ENCODE peak calls at places on chromosomes 6 and 20, in seven cellular contexts. D is fibroblast of lung, B is ascending aorta, F is choroid plexus epithelial cell, X is vagina, A is breast epithelium, N is endothelial cell. W is an unnamed sample.

GRCh38 chr20:44483112-44483511 is 7.4 kb downstream of the TTPAL start:
- DNase-seq in X (no peak), N (no peak), A (no peak), D (no peak), B (no peak), F (no peak), W (no peak)

GRCh38 chr6:111663692-111664564 is 58.2 kb upstream of the TRAF3IP2 start:
- DNase-seq in B (peak; percentile 75), D (peak; percentile 61), A (no peak), N (peak; percentile 78), X (no peak), F (peak; percentile 62), W (no peak)

GRCh38 chr6:38493929-38494547 is 145.7 kb downstream of the BTBD9 start:
- DNase-seq in A (peak; percentile 81), N (peak; percentile 78), F (peak; percentile 90), X (no peak), B (peak; percentile 87), D (peak; percentile 54), W (peak; percentile 54)

GRCh38 chr6:108002365-108003221 is 44.6 kb upstream of the SEC63 start:
- DNase-seq in B (no peak), F (peak; percentile 31), X (no peak), A (peak; percentile 69), N (no peak), D (no peak), W (no peak)

GRCh38 chr20:44370639-44371218 is 15.2 kb downstream of the HNF4A start:
- DNase-seq in B (no peak), N (no peak), A (no peak), X (no peak), D (no peak), F (peak; percentile 10), W (no peak)

GRCh38 chr20:15579703-15580102 is 993.5 kb downstream of the KIF16B start:
- DNase-seq in X (no peak), A (no peak), F (no peak), N (no peak), D (no peak), B (no peak), W (no peak)

GRCh38 chr6:138271451-138271850 is 53.2 kb upstream of the PBOV1 start:
- DNase-seq in F (no peak), A (no peak), N (no peak), X (no peak), B (no peak), D (no peak), W (no peak)

GRCh38 chr6:41785689-41786450 is 1.6 kb upstream of the TOMM6 start:
- DNase-seq in X (no peak), N (no peak), F (peak; percentile 15), A (no peak), B (no peak), D (peak; percentile 23), W (no peak)

GRCh38 chr20:12093062-12093796 is 175.5 kb downstream of the BTBD3 start:
- DNase-seq in N (no peak), B (no peak), A (no peak), X (no peak), D (no peak), F (no peak), W (no peak)

GRCh38 chr20:37680420-37680819 is 13.4 kb upstream of the CTNNBL1 start:
- DNase-seq in B (no peak), X (no peak), N (no peak), A (no peak), D (peak; percentile 8), F (peak; percentile 29), W (no peak)

GRCh38 chr6:27873101-27874030 is 38.8 kb downstream of the OR2B2 start:
- DNase-seq in B (peak; percentile 76), D (peak; percentile 77), F (peak; percentile 82), X (no peak), N (peak; percentile 60), A (peak; percentile 60), W (peak; percentile 58)

GRCh38 chr6:18154507-18155272 is at the start of gene TPMT:
- DNase-seq in N (peak; percentile 98), A (peak; percentile 98), X (peak; percentile 97), D (no peak), F (no peak), B (no peak), W (no peak)

GRCh38 chr6:1795923-1796322 is 186.2 kb downstream of the FOXC1 start:
- DNase-seq in D (no peak), F (no peak), N (no peak), B (no peak), X (no peak), A (no peak), W (no peak)

GRCh38 chr20:13654463-13655023 is 15.8 kb upstream of the TASP1 start:
- DNase-seq in D (peak; percentile 52), A (no peak), X (no peak), B (no peak), F (no peak), N (no peak), W (no peak)

GRCh38 chr6:45438849-45439406 is 61.2 kb upstream of the SUPT3H start:
- DNase-seq in D (peak; percentile 95), B (no peak), N (no peak), X (no peak), A (no peak), F (peak; percentile 89), W (no peak)

GRCh38 chr20:52572687-52573086 is 381.1 kb upstream of the ZFP64 start:
- DNase-seq in X (no peak), B (no peak), D (peak; percentile 29), F (no peak), A (no peak), N (no peak), W (no peak)

GRCh38 chr6:42239736-42240375 is 22.2 kb upstream of the MRPS10 start:
- DNase-seq in F (peak; percentile 42), A (no peak), D (peak; percentile 69), X (no peak), N (no peak), B (no peak), W (no peak)

GRCh38 chr20:17721802-17722486 is 22.2 kb downstream of the BANF2 start:
- DNase-seq in B (no peak), F (peak; percentile 30), A (no peak), N (no peak), X (no peak), D (no peak), W (no peak)

GRCh38 chr6:69584913-69585729 is 211.7 kb downstream of the LMBRD1 start:
- DNase-seq in N (no peak), F (peak; percentile 3), X (no peak), A (no peak), B (no peak), D (peak; percentile 23), W (no peak)

GRCh38 chr6:168279403-168279935 is 40.1 kb downstream of the DACT2 start:
- DNase-seq in N (no peak), F (no peak), D (no peak), B (no peak), X (no peak), A (no peak), W (no peak)

GRCh38 chr20:47273591-47274235 is 82.8 kb downstream of the ZMYND8 start:
- DNase-seq in D (peak; percentile 84), B (no peak), A (no peak), N (no peak), X (no peak), F (peak; percentile 43), W (no peak)

GRCh38 chr20:19885981-19886665 is 128.1 kb downstream of the RIN2 start:
- DNase-seq in N (peak; percentile 21), X (no peak), B (peak; percentile 72), A (peak; percentile 62), F (no peak), D (peak; percentile 52), W (no peak)

GRCh38 chr6:145070791-145071190 is 664.5 kb downstream of the EPM2A start:
- DNase-seq in B (no peak), F (peak; percentile 27), A (no peak), X (no peak), N (no peak), D (peak; percentile 68), W (no peak)

GRCh38 chr6:142013286-142013685 is 119.4 kb upstream of the GJE1 start:
- DNase-seq in D (peak; percentile 94), F (peak; percentile 72), X (no peak), N (no peak), B (no peak), A (no peak), W (no peak)

GRCh38 chr6:15444081-15444731 is 198.3 kb downstream of the JARID2 start:
- DNase-seq in F (no peak), B (no peak), N (no peak), X (no peak), D (peak; percentile 33), A (no peak), W (no peak)

GRCh38 chr6:134318396-134319281 is 727 bp upstream of the SGK1 start:
- DNase-seq in N (no peak), D (no peak), B (no peak), X (no peak), F (no peak), A (no peak), W (no peak)

GRCh38 chr6:100453701-100454521 is 10.8 kb downstream of the SIM1 start:
- DNase-seq in F (no peak), D (no peak), B (no peak), N (peak; percentile 37), X (no peak), A (no peak), W (no peak)

GRCh38 chr6:42370323-42370985 is 81.3 kb downstream of the TRERF1 start:
- DNase-seq in X (no peak), B (no peak), N (no peak), D (no peak), F (no peak), A (no peak), W (no peak)

GRCh38 chr6:37550436-37550835 is 50.7 kb upstream of the CCDC167 start:
- DNase-seq in F (peak; percentile 30), X (no peak), B (no peak), N (no peak), A (no peak), D (peak; percentile 72), W (no peak)

DNA sequence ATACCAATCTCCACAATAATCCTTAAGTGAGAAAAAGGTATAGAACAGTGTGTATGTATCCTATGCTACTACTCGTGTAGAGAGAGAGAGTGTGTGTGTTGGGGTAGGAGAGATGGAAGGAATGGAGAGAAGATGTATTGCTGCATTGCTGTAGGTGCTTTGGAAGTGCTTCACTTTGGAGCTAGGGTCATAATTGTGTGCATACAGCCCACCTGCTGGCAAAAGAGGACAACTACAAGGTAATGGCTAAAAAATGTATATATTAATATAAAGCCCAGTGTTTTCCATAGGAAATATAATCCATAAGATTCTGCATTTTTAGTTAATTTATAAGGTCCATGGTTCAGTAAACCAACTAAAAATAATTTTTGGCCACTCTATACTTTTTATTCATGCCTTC is 36.1 kb downstream of the SERAC1 start:
- DNase-seq in D (peak; percentile 9), F (peak; percentile 59), N (peak; percentile 8), X (no peak), B (no peak), A (no peak), W (no peak)
- TF ChIP-seq CTCF in D (peak; percentile 16), F (peak; percentile 66), N (peak; percentile 69), X (no peak), B (peak; percentile 6), A (no peak), W (peak; percentile 21)

GRCh38 chr6:77264970-77265369 is 198.3 kb downstream of the HTR1B start:
- DNase-seq in F (no peak), N (no peak), B (no peak), A (no peak), D (no peak), X (no peak), W (no peak)
- TF ChIP-seq CTCF in F (no peak), N (peak; percentile 10), B (no peak), A (no peak), D (no peak), X (no peak), W (no peak)

GRCh38 chr20:7375905-7376304 is 564.4 kb downstream of the HAO1 start:
- DNase-seq in N (no peak), A (no peak), X (no peak), D (no peak), F (peak; percentile 55), B (no peak), W (no peak)
- TF ChIP-seq CTCF in N (peak; percentile 90), A (no peak), X (no peak), D (no peak), F (peak; percentile 57), B (peak; percentile 18), W (no peak)

GRCh38 chr20:45933231-45934045 is 1.0 kb upstream of the PCIF1 start:
- DNase-seq in A (peak; percentile 64), F (peak; percentile 89), D (peak; percentile 76), B (peak; percentile 81), N (peak; percentile 70), X (no peak), W (peak; percentile 44)
- TF ChIP-seq CTCF in A (no peak), F (peak; percentile 56), D (peak; percentile 8), B (peak; percentile 21), N (no peak), X (no peak), W (no peak)

W was measured in activated B cell treated with CpG ODN at 0.5 μM for 24 hours.